ENCODE peak calls at places on chromosomes 7 and 10, in four cellular contexts. S, O, Z and L are unnamed samples. For H3K9me3, the result is how much of the 10 kb centered on the place peaks cover.

GRCh38 chr10:6313107-6313895 is 110.6 kb downstream of the PFKFB3 start:
- DNase-seq in Z (no peak), S (no peak), O (no peak), L (no peak)

GRCh38 chr10:557792-558328 is 131.6 kb downstream of the DIP2C start:
- DNase-seq in S (peak), O (no peak), Z (no peak), L (no peak)

GRCh38 chr10:69813632-69814031 is 11.9 kb downstream of the COL13A1 start:
- DNase-seq in Z (no peak), O (no peak), S (no peak), L (no peak)

GRCh38 chr10:105140600-105140999 is 499.5 kb downstream of the SORCS3 start:
- DNase-seq in Z (no peak), S (no peak), O (no peak), L (no peak)

GRCh38 chr10:103582331-103583123 is 89.0 kb downstream of the NEURL1 start:
- DNase-seq in O (no peak), Z (no peak), S (no peak), L (no peak)

GRCh38 chr10:22897371-22897770 is 30.5 kb upstream of the ARMC3 start:
- DNase-seq in O (no peak), S (no peak), Z (no peak), L (no peak)

GRCh38 chr7:147423875-147424274 is 1166.7 kb upstream of the C7orf33 start:
- DNase-seq in Z (no peak), O (no peak), S (no peak), L (no peak)

GRCh38 chr7:90611115-90611514 is 15.0 kb downstream of the CDK14 start:
- DNase-seq in Z (no peak), S (no peak), O (no peak), L (no peak)

GRCh38 chr10:86594535-86594934 is 59.8 kb upstream of the OPN4 start:
- DNase-seq in Z (no peak), O (no peak), S (no peak), L (no peak)

GRCh38 chr7:77542399-77542798 is 5.3 kb downstream of the PTPN12 start:
- DNase-seq in O (no peak), Z (no peak), S (no peak), L (no peak)

GRCh38 chr10:12262278-12262981 is 66.4 kb downstream of the CDC123 start:
- DNase-seq in Z (no peak), S (no peak), O (no peak), L (no peak)

GRCh38 chr10:69867699-69868558 is 66.2 kb downstream of the COL13A1 start:
- DNase-seq in Z (no peak), S (no peak), O (no peak), L (no peak)

GRCh38 chr10:111784386-111784785 is 399.2 kb downstream of the GPAM start:
- DNase-seq in O (no peak), S (no peak), Z (no peak), L (no peak)

GRCh38 chr10:7300327-7300726 is 110.5 kb downstream of the SFMBT2 start:
- DNase-seq in S (no peak), Z (no peak), O (no peak), L (no peak)

GRCh38 chr7:105806592-105807266 is 69.7 kb downstream of the ATXN7L1 start:
- DNase-seq in O (no peak), S (peak), Z (no peak), L (no peak)

GRCh38 chr10:127993281-127993680 is 86.4 kb downstream of the PTPRE start:
- DNase-seq in S (no peak), Z (no peak), O (peak), L (no peak)

GRCh38 chr10:58622286-58622685 is 109.6 kb downstream of the BICC1 start:
- DNase-seq in O (no peak), Z (no peak), S (no peak), L (no peak)

GRCh38 chr10:85778074-85778473 is 588.5 kb downstream of the GRID1 start:
- DNase-seq in O (no peak), S (no peak), Z (no peak), L (no peak)

GRCh38 chr10:87546971-87547413 is 42.3 kb downstream of the MINPP1 start:
- DNase-seq in Z (no peak), O (peak), S (no peak), L (no peak)

GRCh38 chr10:65720901-65721300 is 1204.9 kb upstream of the LRRTM3 start:
- DNase-seq in O (no peak), Z (no peak), S (no peak), L (no peak)

GRCh38 chr7:88105231-88105630 is 114.6 kb downstream of the SRI start:
- DNase-seq in O (no peak), Z (no peak), S (no peak), L (no peak)

GRCh38 chr7:91089382-91089963 is 174.8 kb upstream of the FZD1 start:
- DNase-seq in Z (peak), O (no peak), S (no peak), L (no peak)

GRCh38 chr10:126387931-126388911 is at the start of gene ADAM12:
- DNase-seq in S (no peak), Z (no peak), O (no peak), L (no peak)
- H3K9me3 ChIP-seq in S (under half), Z (under half), O (under half), L (under half)

GRCh38 chr10:119316729-119317097 is 109.3 kb downstream of the GRK5 start:
- DNase-seq in O (no peak), S (no peak), Z (no peak), L (no peak)

GRCh38 chr10:119319920-119320258 is 112.5 kb downstream of the GRK5 start:
- DNase-seq in O (no peak), S (no peak), Z (no peak), L (no peak)

GRCh38 chr10:119319161-119319919 is 112.0 kb downstream of the GRK5 start:
- DNase-seq in O (no peak), S (no peak), Z (no peak), L (no peak)

GRCh38 chr10:119320981-119321380 is 113.6 kb downstream of the GRK5 start:
- DNase-seq in Z (no peak), S (no peak), O (no peak), L (no peak)

DNA sequence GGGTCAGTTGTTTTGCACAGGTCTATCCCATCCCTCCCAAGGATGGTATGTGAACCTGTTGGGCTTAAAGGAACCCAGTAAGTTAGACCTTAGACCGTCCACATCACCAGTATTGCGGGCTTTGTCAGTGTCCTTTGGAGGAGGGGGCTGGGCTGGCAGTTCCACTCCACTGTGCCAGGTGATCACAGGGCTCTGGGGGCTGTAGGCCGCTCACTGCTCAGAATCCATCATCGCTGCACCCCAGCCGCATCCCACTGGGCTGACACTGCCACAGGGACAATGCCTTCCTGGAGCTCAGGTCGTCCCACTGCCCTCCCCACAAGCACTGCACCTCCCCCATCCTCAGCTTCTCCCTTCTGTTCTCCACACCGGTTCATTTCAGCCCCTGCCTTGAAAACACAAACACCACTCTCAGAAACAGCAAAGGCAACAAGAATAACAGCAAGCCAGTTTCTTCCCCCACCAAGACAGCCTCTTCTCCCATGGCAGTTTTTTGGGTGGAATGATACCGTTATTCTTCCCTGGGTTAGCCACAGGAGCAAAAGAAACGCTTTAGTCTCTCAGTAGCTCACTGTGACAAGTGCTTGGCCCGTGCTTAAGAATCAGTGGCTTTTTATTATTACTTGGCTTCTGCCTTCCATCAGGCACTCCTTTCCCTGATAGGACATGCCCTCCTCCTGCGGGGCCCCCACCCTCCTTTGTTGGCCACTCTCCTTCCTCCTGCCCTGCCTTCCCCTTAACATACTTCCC is 111.2 kb downstream of the GRK5 start:
- DNase-seq in S (no peak), Z (no peak), O (no peak), L (no peak)
- TF ChIP-seq CTCF in S (no peak), Z (no peak), O (no peak), L (no peak)

GRCh38 chr7:16398211-16399017 is 22.9 kb downstream of the CRPPA start:
- DNase-seq in O (no peak), S (no peak), Z (no peak), L (no peak)

GRCh38 chr7:16396766-16397496 is 24.4 kb downstream of the CRPPA start:
- DNase-seq in S (no peak), Z (no peak), O (no peak), L (no peak)

GRCh38 chr7:16395121-16395520 is 26.2 kb downstream of the CRPPA start:
- DNase-seq in Z (no peak), O (no peak), S (no peak), L (no peak)

GRCh38 chr7:16399265-16399801 is 22.0 kb downstream of the CRPPA start:
- DNase-seq in Z (no peak), S (no peak), O (no peak), L (no peak)

GRCh38 chr7:16397497-16398210 is 23.7 kb downstream of the CRPPA start:
- DNase-seq in S (no peak), Z (no peak), O (no peak), L (no peak)
- H3K9me3 ChIP-seq in S (under half), Z (under half), O (under half), L (under half)

GRCh38 chr7:142606081-142606480 is 143.2 kb upstream of the PRSS1 start:
- DNase-seq in O (no peak), Z (no peak), S (no peak), L (no peak)

GRCh38 chr7:142607351-142607750 is 141.9 kb upstream of the PRSS1 start:
- DNase-seq in Z (no peak), O (no peak), S (no peak), L (no peak)

GRCh38 chr7:142602756-142603155 is 146.5 kb upstream of the PRSS1 start:
- DNase-seq in O (no peak), Z (no peak), S (no peak), L (no peak)

GRCh38 chr7:142602183-142602582 is 147.1 kb upstream of the PRSS1 start:
- DNase-seq in Z (no peak), O (no peak), S (no peak), L (no peak)

GRCh38 chr7:142603870-142604448 is 145.3 kb upstream of the PRSS1 start:
- DNase-seq in Z (peak), O (no peak), S (peak), L (no peak)
- TF ChIP-seq CTCF in Z (peak), O (peak), S (peak), L (peak)

DNA sequence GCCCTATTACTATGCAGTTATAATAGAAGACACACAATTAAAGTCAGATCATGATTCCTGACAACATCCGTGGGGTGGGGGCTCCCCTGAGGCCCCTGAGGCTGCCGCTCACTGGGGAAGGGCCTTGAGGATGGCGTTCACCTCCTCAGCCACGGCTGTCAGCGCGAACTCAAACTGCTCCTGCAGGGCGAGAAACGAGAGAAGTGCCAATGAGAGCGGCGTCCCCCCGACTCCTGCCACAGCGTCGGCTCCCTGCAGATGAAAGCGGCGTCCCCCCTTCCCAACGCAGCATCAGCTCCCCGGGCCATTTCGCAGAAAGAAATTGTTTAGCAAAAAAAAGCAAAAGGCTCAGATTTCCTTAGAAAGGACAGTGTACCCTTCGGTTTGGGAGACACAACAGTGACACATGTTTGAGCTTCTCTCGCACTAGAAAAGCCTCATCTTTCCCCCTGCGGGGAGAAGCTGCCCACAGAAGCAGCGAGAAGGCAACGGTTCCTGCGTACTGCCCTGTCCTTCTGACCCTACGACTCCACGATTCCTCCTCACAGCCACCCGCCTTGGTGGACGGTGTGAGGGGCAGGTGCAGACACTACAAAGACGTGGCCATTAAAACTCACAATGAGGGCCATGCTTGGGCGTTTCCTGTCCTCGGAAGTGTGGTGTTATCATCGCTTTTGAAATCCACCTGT is 203.9 kb downstream of the DNAJB6 start:
- DNase-seq in Z (no peak), O (peak), S (no peak), L (peak)
- H3K9me3 ChIP-seq in Z (under half), O (under half), S (under half), L (under half)

DNA sequence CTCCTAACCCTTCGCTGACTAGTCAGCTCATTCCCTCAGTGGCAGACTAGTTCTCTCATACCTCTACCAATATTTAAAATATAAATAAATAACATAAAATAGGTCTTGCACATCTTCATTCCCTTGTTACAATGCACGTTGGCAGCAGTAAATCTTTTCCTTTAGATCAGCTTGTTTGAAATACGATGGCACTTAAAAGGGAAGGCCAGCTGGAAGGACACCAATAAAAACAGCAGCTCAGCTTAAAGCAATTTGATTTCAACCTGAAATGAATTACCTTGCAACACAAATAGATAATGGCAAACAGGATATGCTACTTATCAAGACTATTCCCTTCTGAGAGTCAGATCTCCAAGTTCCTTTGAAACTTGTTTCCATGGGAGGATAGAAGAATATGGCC is 321.8 kb downstream of the GFRA1 start:
- DNase-seq in O (no peak), Z (no peak), S (no peak), L (no peak)
- TF ChIP-seq CTCF in O (no peak), Z (no peak), S (no peak), L (no peak)

DNA sequence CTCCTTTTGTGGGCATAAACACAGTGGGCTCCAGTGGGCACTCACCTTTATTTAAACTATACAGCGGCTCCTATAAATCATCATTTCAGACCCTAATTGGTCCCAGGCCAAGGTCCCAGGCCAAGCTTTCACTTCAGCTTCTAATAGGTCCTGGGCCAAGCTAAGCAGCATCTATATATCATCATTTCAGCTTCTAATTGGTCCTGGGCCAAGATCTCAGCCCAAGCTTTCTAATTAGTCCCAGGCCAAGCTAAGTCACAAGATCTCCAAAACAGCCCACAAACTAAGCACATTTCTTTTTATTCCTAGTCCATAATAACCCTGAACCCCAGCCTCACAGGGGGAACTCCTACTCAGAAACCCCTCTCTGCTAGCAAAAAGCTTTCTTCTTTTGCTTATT is 47.1 kb downstream of the ZNF680 start:
- DNase-seq in O (no peak), Z (no peak), S (no peak), L (no peak)
- H3K9me3 ChIP-seq in O (half or more), Z (under half), S (half or more), L (half or more)

GRCh38 chr10:43408331-43408709 is 666 bp downstream of the HNRNPF start:
- DNase-seq in O (no peak), Z (no peak), S (no peak), L (no peak)

GRCh38 chr10:43409385-43410109 is 561 bp upstream of the HNRNPF start:
- DNase-seq in Z (peak), S (peak), O (peak), L (peak)

GRCh38 chr10:43408710-43409384 is at the start of gene HNRNPF:
- DNase-seq in Z (peak), O (peak), S (peak), L (peak)

GRCh38 chr10:43407148-43407575 is 1.8 kb downstream of the HNRNPF start:
- DNase-seq in Z (peak), O (peak), S (peak), L (peak)

DNA sequence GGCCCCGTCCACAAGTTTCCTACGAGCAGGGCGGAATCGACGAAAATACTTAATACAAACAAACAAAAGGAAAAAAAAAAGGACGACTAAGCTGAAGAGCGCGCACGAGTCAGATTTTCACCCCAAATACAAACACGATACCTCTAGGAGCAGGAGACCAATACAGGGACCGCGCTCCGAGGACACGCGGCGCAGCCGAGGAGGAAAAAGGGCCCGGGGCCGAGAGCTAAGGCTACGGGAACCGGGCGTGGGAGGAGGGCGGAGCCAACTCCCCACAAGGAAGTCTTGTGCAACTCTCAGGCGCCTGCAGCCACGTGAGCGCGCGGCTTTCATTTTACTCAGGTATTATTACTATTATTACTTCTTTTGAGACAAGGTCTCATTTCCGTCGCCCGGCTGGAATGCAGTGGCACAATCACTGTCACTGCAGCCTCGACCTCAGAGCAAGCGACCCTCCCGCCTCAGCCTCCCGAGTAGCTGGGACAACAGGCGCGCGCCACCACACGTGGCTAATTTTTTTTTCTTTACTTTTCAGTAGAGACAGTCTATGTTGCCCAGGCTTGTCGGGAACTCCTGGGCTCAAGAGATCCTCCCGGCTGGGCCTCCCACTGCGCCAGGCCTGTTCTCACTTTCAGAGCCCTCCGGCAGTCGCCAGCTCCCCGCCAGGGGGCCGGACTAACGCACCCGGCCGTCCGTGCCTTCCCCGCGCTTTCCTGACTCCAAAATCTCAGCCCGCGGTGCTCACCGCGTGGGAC is 1.2 kb downstream of the HNRNPF start:
- DNase-seq in Z (peak), S (peak), O (peak), L (peak)
- TF ChIP-seq CTCF in Z (peak), S (peak), O (peak), L (peak)

DNA sequence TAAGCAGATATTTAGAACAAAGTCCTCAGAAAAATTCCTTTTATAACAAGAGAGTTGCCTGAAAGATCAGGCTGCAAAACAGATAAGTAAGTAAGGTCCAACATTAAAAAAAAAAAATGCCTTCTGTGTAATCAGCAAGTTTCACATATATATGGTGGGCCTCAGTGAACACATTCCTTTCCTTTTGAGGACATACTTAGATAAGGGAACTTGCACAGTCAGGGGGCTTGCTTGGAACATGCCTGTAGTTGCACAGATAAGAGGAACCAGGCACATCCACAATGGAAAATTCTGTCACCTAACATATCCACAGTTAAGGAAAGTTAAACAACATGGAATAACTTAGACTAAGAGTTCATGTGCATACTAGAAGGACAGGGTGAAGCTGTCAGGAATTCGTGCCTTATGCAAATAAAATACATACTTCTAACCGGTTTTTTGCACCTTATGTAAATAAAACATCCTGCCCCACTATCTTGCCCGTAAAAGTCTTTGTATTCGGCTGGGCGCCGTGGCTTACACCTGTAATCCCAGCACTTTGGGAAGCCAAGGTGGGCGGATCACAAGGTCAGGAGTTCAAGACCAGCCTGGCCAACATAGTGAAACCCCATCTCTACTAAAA is 257.3 kb downstream of the ZNF33B start:
- DNase-seq in O (no peak), S (no peak), Z (no peak), L (no peak)
- H3K9me3 ChIP-seq in O (under half), S (under half), Z (under half), L (under half)